ENCODE peak calls at places on chromosomes 3 and 15, in nine cellular contexts. P, V, U, O, T, D, S, M and A are unnamed samples. For H3K27me3, the result is how much of the 10 kb centered on the place peaks cover.

GRCh38 chr3:108488631-108489030 is 21.8 kb downstream of the MYH15 start:
- DNase-seq in P (no peak), V (peak), U (no peak), O (peak), T (no peak), D (no peak), S (no peak), M (no peak), A (no peak)

GRCh38 chr3:9793161-9793781 is 389 bp downstream of the ARPC4 start:
- DNase-seq in P (peak), V (peak), U (peak), O (peak), T (no peak), D (peak), S (peak), M (no peak), A (peak)

GRCh38 chr3:107265526-107265925 is 111.7 kb upstream of the CCDC54 start:
- DNase-seq in P (no peak), V (no peak), U (no peak), O (no peak), T (no peak), D (no peak), S (no peak), M (no peak), A (no peak)

GRCh38 chr15:75067123-75067854 is 43.9 kb downstream of the PPCDC start:
- DNase-seq in P (no peak), V (peak), U (no peak), O (peak), T (no peak), D (no peak), S (no peak), M (peak), A (no peak)

GRCh38 chr15:70857547-70858265 is 3.7 kb upstream of the LARP6 start:
- DNase-seq in P (no peak), V (no peak), U (no peak), O (peak), T (no peak), D (no peak), S (no peak), M (no peak), A (no peak)

GRCh38 chr15:64324513-64324912 is 31.5 kb downstream of the CSNK1G1 start:
- DNase-seq in P (no peak), V (peak), U (no peak), O (peak), T (no peak), D (no peak), S (no peak), M (no peak), A (no peak)

GRCh38 chr3:27840807-27841594 is 118.9 kb upstream of the EOMES start:
- DNase-seq in P (no peak), V (no peak), U (no peak), O (no peak), T (no peak), D (no peak), S (no peak), M (no peak), A (no peak)

GRCh38 chr3:4508048-4508981 is 15.2 kb downstream of the ITPR1 start:
- DNase-seq in P (no peak), V (no peak), U (no peak), O (no peak), T (no peak), D (no peak), S (no peak), M (no peak), A (no peak)

GRCh38 chr3:46690798-46691197 is 2.7 kb downstream of the ALS2CL start:
- DNase-seq in P (peak), V (peak), U (no peak), O (no peak), T (no peak), D (no peak), S (peak), M (no peak), A (no peak)

GRCh38 chr15:55277116-55277564 is 12.5 kb downstream of the RAB27A start:
- DNase-seq in P (peak), V (no peak), U (no peak), O (peak), T (no peak), D (no peak), S (no peak), M (peak), A (no peak)

GRCh38 chr3:42701371-42702065 is 1.1 kb downstream of the HHATL start:
- DNase-seq in P (peak), V (no peak), U (peak), O (no peak), T (peak), D (peak), S (peak), M (peak), A (peak)

GRCh38 chr3:37546876-37547275 is 314.8 kb upstream of the CTDSPL start:
- DNase-seq in P (no peak), V (peak), U (peak), O (peak), T (peak), D (no peak), S (no peak), M (no peak), A (no peak)

GRCh38 chr3:42052867-42053351 is 38.2 kb upstream of the TRAK1 start:
- DNase-seq in P (no peak), V (no peak), U (no peak), O (peak), T (no peak), D (no peak), S (no peak), M (no peak), A (no peak)

GRCh38 chr15:70912187-70912586 is 19.6 kb downstream of the LRRC49 start:
- DNase-seq in P (no peak), V (peak), U (no peak), O (no peak), T (no peak), D (no peak), S (no peak), M (no peak), A (no peak)

GRCh38 chr3:138082085-138082991 is 33.1 kb downstream of the DZIP1L start:
- DNase-seq in P (no peak), V (peak), U (no peak), O (peak), T (peak), D (no peak), S (no peak), M (no peak), A (no peak)

GRCh38 chr3:31321620-31322019 is 211.1 kb upstream of the STT3B start:
- DNase-seq in P (no peak), V (no peak), U (peak), O (no peak), T (no peak), D (no peak), S (peak), M (no peak), A (no peak)

GRCh38 chr3:43893721-43894120 is 203.0 kb downstream of the ABHD5 start:
- DNase-seq in P (no peak), V (peak), U (no peak), O (no peak), T (no peak), D (no peak), S (no peak), M (no peak), A (no peak)

GRCh38 chr3:153209596-153209995 is 47.6 kb downstream of the RAP2B start:
- DNase-seq in P (no peak), V (peak), U (peak), O (peak), T (no peak), D (peak), S (peak), M (no peak), A (no peak)

GRCh38 chr3:64848822-64849221 is 161.0 kb upstream of the ADAMTS9 start:
- DNase-seq in P (peak), V (no peak), U (no peak), O (peak), T (no peak), D (no peak), S (no peak), M (no peak), A (no peak)

GRCh38 chr15:82312611-82313349 is 36.5 kb downstream of the GOLGA6L10 start:
- DNase-seq in P (no peak), V (peak), U (no peak), O (peak), T (peak), D (no peak), S (no peak), M (no peak), A (no peak)

GRCh38 chr3:154243353-154243752 is 80.9 kb downstream of the DHX36 start:
- DNase-seq in P (no peak), V (peak), U (no peak), O (peak), T (no peak), D (no peak), S (no peak), M (no peak), A (no peak)

GRCh38 chr3:186209810-186210752 is 101.2 kb upstream of the ETV5 start:
- DNase-seq in P (peak), V (peak), U (peak), O (peak), T (no peak), D (peak), S (no peak), M (no peak), A (peak)

GRCh38 chr3:147389265-147390175 is 16.8 kb downstream of the ZIC4 start:
- DNase-seq in P (no peak), V (no peak), U (no peak), O (no peak), T (no peak), D (peak), S (no peak), M (no peak), A (no peak)
- H3K27me3 ChIP-seq in P (half or more), V (under half), U (under half), O (half or more), T (half or more), D (half or more), S (half or more), M (under half), A (under half)

DNA sequence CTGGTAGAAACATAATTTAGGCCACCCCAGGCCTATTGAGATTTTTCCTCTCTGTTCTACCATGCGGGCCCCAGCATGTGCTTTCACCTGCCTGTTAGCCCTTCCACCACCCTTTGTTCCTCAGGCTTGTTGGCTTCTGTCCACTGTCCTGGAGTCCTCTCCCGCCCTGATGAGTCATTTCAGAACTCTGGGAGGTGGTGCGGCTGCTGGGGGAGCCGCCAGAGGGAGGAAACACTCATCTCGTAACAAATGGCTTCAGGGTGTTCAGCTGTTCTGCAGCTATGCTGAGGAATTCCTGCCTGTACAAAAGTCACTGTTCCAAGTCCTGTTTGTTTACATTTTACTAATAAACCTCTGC is 36.3 kb downstream of the LRTM1 start:
- DNase-seq in P (peak), V (peak), U (peak), O (peak), T (peak), D (no peak), S (peak), M (no peak), A (no peak)
- TF ChIP-seq CTCF in P (peak), V (peak), U (peak), O (peak), T (peak), D (no peak), S (peak), M (no peak), A (peak)

DNA sequence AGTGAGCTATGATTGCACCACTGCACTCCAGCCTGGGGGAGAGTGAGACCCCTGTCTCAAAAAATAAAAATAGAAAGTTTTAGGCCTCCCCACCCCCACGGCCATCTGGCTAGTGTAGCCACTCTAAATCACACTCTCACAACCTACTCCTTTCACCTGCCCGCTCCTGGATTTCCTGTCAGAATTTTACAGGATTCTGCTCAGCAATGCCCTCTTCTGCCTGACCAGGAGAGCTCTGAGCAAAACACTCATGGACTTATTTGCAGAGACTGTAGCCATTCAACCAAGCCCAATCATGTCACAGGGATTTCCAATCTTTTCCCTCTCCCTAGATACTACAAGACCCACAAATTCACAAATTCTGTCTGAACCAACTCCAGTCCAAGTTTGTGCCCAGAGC is 242.6 kb upstream of the TPRG1 start:
- DNase-seq in P (no peak), V (peak), U (no peak), O (no peak), T (no peak), D (no peak), S (no peak), M (no peak), A (no peak)
- H3K4me3 ChIP-seq in P (no peak), V (no peak), U (no peak), O (no peak), T (no peak), D (no peak), S (no peak), M (no peak), A (no peak)

DNA sequence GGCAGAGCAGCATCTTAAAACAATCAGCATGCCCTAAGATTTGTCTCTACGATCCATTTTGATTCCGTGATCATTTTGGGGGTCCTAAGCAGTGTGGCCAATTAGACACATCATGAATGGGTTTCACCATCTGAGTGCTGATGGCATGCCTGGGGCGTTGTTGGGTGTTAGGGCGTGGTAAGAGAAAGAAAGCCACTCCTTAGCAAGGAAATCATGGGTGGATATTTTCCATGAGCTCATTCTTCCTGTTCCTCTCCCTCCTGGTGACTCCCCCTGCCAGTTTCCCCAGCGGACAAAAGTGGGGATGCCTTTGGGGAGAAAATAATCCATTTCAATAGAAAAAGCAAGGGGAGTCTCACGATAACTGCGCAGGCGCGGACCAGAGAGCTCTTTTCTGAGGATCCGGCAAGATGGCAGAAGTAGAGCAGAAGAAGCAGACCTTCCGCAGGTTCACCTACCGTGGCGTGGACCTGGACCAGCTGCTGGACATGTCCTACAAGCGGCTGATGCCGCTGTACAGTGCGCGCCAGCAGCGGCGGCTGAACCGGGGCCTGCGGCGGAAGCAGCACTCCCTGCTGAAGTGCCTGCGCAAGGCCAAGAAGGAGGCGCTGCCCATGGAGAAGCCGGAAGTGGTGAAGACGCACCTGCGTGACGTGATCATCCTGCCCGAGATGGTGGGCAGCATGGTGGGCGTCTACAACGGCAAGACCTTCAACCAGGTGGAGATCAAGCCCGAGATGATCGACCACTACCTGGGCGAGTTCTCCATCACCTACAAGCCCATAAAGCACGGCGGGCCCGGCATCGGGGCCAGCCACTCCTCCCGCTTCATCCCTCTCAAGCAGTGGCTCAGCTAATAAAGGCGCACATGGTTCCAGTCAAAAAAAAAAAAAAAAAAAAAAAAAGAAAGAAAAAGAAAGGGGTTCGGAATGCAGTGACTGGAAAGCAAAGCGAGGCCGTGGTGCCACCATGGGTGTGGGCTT is 301.8 kb downstream of the LRTM1 start:
- DNase-seq in P (no peak), V (no peak), U (no peak), O (no peak), T (no peak), D (no peak), S (no peak), M (no peak), A (no peak)
- H3K27me3 ChIP-seq in P (under half), V (under half), U (under half), O (under half), T (under half), D (under half), S (under half), M (under half), A (under half)

GRCh38 chr3:11206316-11206715 is 52.0 kb downstream of the HRH1 start:
- DNase-seq in P (no peak), V (no peak), U (no peak), O (no peak), T (no peak), D (no peak), S (peak), M (no peak), A (no peak)
- TF ChIP-seq CTCF in P (no peak), V (no peak), U (no peak), O (no peak), T (no peak), D (no peak), S (no peak), M (no peak), A (no peak)